ENCODE peak calls at places on chromosomes 3 and 15, in ten cellular contexts. One of them, this sample, is unnamed.

GRCh38 chr3:72448858-72449257 is 399.4 kb downstream of the SHQ1 start:
- DNase-seq in mucosa of descending colon: no peak
- DNase-seq in colonic mucosa: no peak
- DNase-seq in cardiac muscle cell: peak; percentile 15
- DNase-seq in CD8-positive, alpha-beta T cell: no peak
- DNase-seq in breast epithelium: no peak
- DNase-seq in cardiac fibroblast: peak; percentile 9
- DNase-seq in A549: no peak
- DNase-seq in right atrium auricular region: no peak
- DNase-seq in fibroblast of lung: no peak
- DNase-seq in this sample: no peak

GRCh38 chr15:51803961-51804360 is 25.5 kb upstream of the TMOD3 start:
- DNase-seq in fibroblast of lung: peak; percentile 34
- DNase-seq in CD8-positive, alpha-beta T cell: no peak
- DNase-seq in right atrium auricular region: no peak
- DNase-seq in cardiac muscle cell: no peak
- DNase-seq in breast epithelium: no peak
- DNase-seq in colonic mucosa: no peak
- DNase-seq in mucosa of descending colon: no peak
- DNase-seq in A549: no peak
- DNase-seq in cardiac fibroblast: peak; percentile 18
- DNase-seq in this sample: no peak

GRCh38 chr15:43517354-43518072 is at the start of gene MAP1A:
- DNase-seq in A549: no peak
- DNase-seq in mucosa of descending colon: peak; percentile 23
- DNase-seq in cardiac muscle cell: peak; percentile 71
- DNase-seq in fibroblast of lung: peak; percentile 68
- DNase-seq in colonic mucosa: peak; percentile 36
- DNase-seq in breast epithelium: no peak
- DNase-seq in cardiac fibroblast: peak; percentile 43
- DNase-seq in right atrium auricular region: peak; percentile 74
- DNase-seq in CD8-positive, alpha-beta T cell: no peak
- DNase-seq in this sample: peak; percentile 49

GRCh38 chr15:63052961-63053698 is 10.6 kb downstream of the TPM1 start:
- DNase-seq in A549: no peak
- DNase-seq in right atrium auricular region: peak; percentile 84
- DNase-seq in fibroblast of lung: peak; percentile 79
- DNase-seq in cardiac muscle cell: peak; percentile 42
- DNase-seq in mucosa of descending colon: no peak
- DNase-seq in CD8-positive, alpha-beta T cell: no peak
- DNase-seq in colonic mucosa: peak; percentile 59
- DNase-seq in cardiac fibroblast: peak; percentile 75
- DNase-seq in breast epithelium: peak; percentile 83
- DNase-seq in this sample: no peak

GRCh38 chr3:108302570-108302969 is 6.2 kb downstream of the HHLA2 start:
- DNase-seq in cardiac muscle cell: no peak
- DNase-seq in right atrium auricular region: no peak
- DNase-seq in mucosa of descending colon: no peak
- DNase-seq in CD8-positive, alpha-beta T cell: no peak
- DNase-seq in A549: no peak
- DNase-seq in cardiac fibroblast: no peak
- DNase-seq in colonic mucosa: no peak
- DNase-seq in fibroblast of lung: no peak
- DNase-seq in breast epithelium: no peak
- DNase-seq in this sample: no peak

GRCh38 chr15:53512029-53512428 is 247.4 kb downstream of the WDR72 start:
- DNase-seq in cardiac muscle cell: no peak
- DNase-seq in fibroblast of lung: no peak
- DNase-seq in cardiac fibroblast: no peak
- DNase-seq in mucosa of descending colon: no peak
- DNase-seq in right atrium auricular region: no peak
- DNase-seq in CD8-positive, alpha-beta T cell: no peak
- DNase-seq in breast epithelium: no peak
- DNase-seq in A549: no peak
- DNase-seq in colonic mucosa: no peak
- DNase-seq in this sample: no peak

GRCh38 chr15:79172032-79172481 is 81.5 kb upstream of the RASGRF1 start:
- DNase-seq in breast epithelium: no peak
- DNase-seq in colonic mucosa: no peak
- DNase-seq in right atrium auricular region: no peak
- DNase-seq in mucosa of descending colon: no peak
- DNase-seq in cardiac muscle cell: peak; percentile 27
- DNase-seq in A549: no peak
- DNase-seq in cardiac fibroblast: peak; percentile 7
- DNase-seq in CD8-positive, alpha-beta T cell: no peak
- DNase-seq in fibroblast of lung: no peak
- DNase-seq in this sample: peak; percentile 9

GRCh38 chr3:38588995-38589937 is 60.2 kb downstream of the SCN5A start:
- DNase-seq in right atrium auricular region: peak; percentile 38
- DNase-seq in CD8-positive, alpha-beta T cell: no peak
- DNase-seq in colonic mucosa: no peak
- DNase-seq in cardiac fibroblast: no peak
- DNase-seq in A549: no peak
- DNase-seq in mucosa of descending colon: no peak
- DNase-seq in cardiac muscle cell: no peak
- DNase-seq in breast epithelium: no peak
- DNase-seq in fibroblast of lung: no peak
- DNase-seq in this sample: no peak

GRCh38 chr3:138437281-138437680 is 2.9 kb downstream of the ESYT3 start:
- DNase-seq in fibroblast of lung: no peak
- DNase-seq in colonic mucosa: no peak
- DNase-seq in CD8-positive, alpha-beta T cell: no peak
- DNase-seq in right atrium auricular region: no peak
- DNase-seq in breast epithelium: no peak
- DNase-seq in A549: no peak
- DNase-seq in mucosa of descending colon: no peak
- DNase-seq in cardiac muscle cell: no peak
- DNase-seq in cardiac fibroblast: no peak
- DNase-seq in this sample: no peak

DNA sequence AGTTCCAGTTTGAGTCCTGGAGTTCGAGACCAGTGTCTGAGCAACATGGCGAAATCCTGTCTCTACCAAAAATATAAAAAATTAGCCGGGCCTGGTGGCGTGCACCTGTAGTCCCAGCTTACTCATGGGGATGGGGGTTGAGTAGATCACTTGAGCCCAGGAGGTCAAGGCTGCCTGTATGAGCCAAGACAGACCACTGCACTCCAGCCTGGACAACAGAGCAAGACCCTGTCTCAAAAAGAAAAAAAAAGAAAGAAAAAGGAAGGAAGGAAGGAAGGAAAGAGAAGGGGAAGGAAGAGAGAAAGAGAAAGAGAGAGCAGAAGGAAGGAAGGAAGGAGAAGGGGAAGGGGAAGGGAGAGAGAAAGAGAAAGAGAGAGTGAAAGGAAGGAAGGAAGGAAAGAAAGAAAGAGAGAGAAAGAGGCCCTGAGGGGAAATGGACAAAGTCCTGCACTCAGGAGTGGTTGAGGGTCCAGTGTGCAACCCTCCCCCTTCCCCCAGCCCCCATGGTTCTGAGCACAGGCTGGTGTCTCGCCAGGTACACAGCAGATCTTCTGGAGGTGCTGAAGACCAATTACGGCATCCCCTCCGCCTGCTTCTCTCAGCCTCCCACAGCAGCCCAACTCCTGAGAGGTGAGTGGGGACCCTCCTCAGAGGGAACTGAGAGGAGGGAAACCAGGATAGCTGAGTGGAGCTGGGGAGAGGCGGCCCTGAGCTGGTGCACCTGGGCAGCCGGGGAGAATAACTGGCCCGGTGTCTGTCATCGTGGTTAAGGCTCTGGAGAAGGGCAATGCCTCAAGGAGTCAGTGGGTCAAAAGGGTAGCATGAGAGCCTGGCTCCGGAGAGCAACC is 1.2 kb downstream of the SLC51A start:
- DNase-seq in right atrium auricular region: no peak
- DNase-seq in cardiac muscle cell: no peak
- DNase-seq in CD8-positive, alpha-beta T cell: no peak
- DNase-seq in A549: no peak
- DNase-seq in mucosa of descending colon: no peak
- DNase-seq in fibroblast of lung: no peak
- DNase-seq in breast epithelium: no peak
- DNase-seq in colonic mucosa: no peak
- DNase-seq in cardiac fibroblast: no peak
- DNase-seq in this sample: no peak
- H3K4me3 ChIP-seq in right atrium auricular region: no peak overlapping the region
- H3K4me3 ChIP-seq in cardiac muscle cell: no peak overlapping the region
- H3K4me3 ChIP-seq in CD8-positive, alpha-beta T cell: no peak overlapping the region
- H3K4me3 ChIP-seq in A549: no peak overlapping the region
- H3K4me3 ChIP-seq in mucosa of descending colon: no peak overlapping the region
- H3K4me3 ChIP-seq in fibroblast of lung: no peak overlapping the region
- H3K4me3 ChIP-seq in breast epithelium: no peak overlapping the region
- H3K4me3 ChIP-seq in colonic mucosa: no peak overlapping the region
- H3K4me3 ChIP-seq in cardiac fibroblast: no peak overlapping the region
- H3K4me3 ChIP-seq in this sample: no peak overlapping the region

DNA sequence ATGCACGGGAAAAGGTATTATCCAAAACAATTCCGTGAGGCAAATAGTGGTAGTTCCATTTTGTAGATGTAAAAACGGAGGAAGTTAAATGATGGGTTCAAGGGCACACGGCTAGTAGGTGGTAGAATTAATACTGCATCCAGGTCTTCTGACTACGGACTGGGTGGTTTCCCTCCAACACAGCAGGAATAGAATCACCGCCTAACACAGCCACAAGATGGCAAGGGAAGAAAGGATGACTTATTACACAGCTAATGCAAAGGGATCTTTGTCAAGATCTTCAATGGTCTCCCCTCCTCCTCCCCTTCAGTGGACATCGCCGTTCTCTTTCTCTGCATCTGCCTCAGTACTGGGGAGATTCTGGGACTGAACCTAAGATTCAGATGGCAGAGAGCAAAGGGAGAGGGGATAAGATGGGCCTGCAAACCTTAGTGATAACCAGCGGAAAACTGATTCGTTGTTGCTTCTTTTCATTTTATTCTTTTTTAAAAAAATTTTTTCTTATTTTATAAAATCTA is 574 bp upstream of the TOPBP1 start:
- DNase-seq in right atrium auricular region: no peak
- DNase-seq in fibroblast of lung: peak; percentile 17
- DNase-seq in cardiac fibroblast: peak; percentile 43
- DNase-seq in cardiac muscle cell: peak; percentile 31
- DNase-seq in colonic mucosa: peak; percentile 27
- DNase-seq in mucosa of descending colon: peak; percentile 11
- DNase-seq in breast epithelium: no peak
- DNase-seq in CD8-positive, alpha-beta T cell: peak; percentile 17
- DNase-seq in A549: no peak
- DNase-seq in this sample: peak; percentile 27
- TF ChIP-seq CTCF in right atrium auricular region: peak; percentile 30
- TF ChIP-seq CTCF in fibroblast of lung: no peak
- TF ChIP-seq CTCF in cardiac fibroblast: peak; percentile 25
- TF ChIP-seq CTCF in cardiac muscle cell: no peak
- TF ChIP-seq CTCF in colonic mucosa: no peak
- TF ChIP-seq CTCF in mucosa of descending colon: no peak
- TF ChIP-seq CTCF in breast epithelium: no peak
- TF ChIP-seq CTCF in CD8-positive, alpha-beta T cell: no peak
- TF ChIP-seq CTCF in A549: no peak
- TF ChIP-seq CTCF in this sample: peak; percentile 4

GRCh38 chr3:7999363-7999762 is 502.3 kb upstream of the LMCD1 start:
- DNase-seq in CD8-positive, alpha-beta T cell: no peak
- DNase-seq in breast epithelium: no peak
- DNase-seq in fibroblast of lung: no peak
- DNase-seq in cardiac fibroblast: no peak
- DNase-seq in A549: no peak
- DNase-seq in cardiac muscle cell: no peak
- DNase-seq in colonic mucosa: no peak
- DNase-seq in mucosa of descending colon: no peak
- DNase-seq in right atrium auricular region: no peak
- DNase-seq in this sample: no peak
- H3K4me3 ChIP-seq in CD8-positive, alpha-beta T cell: no peak overlapping the region
- H3K4me3 ChIP-seq in breast epithelium: no peak overlapping the region
- H3K4me3 ChIP-seq in fibroblast of lung: no peak overlapping the region
- H3K4me3 ChIP-seq in cardiac fibroblast: no peak overlapping the region
- H3K4me3 ChIP-seq in A549: no peak overlapping the region
- H3K4me3 ChIP-seq in cardiac muscle cell: no peak overlapping the region
- H3K4me3 ChIP-seq in colonic mucosa: no peak overlapping the region
- H3K4me3 ChIP-seq in mucosa of descending colon: no peak overlapping the region
- H3K4me3 ChIP-seq in right atrium auricular region: no peak overlapping the region
- H3K4me3 ChIP-seq in this sample: no peak overlapping the region

GRCh38 chr3:144770813-144771400 is 799.3 kb downstream of the DIPK2A start:
- DNase-seq in mucosa of descending colon: no peak
- DNase-seq in cardiac muscle cell: peak; percentile 70
- DNase-seq in breast epithelium: no peak
- DNase-seq in A549: no peak
- DNase-seq in cardiac fibroblast: peak; percentile 66
- DNase-seq in fibroblast of lung: peak; percentile 80
- DNase-seq in colonic mucosa: no peak
- DNase-seq in right atrium auricular region: no peak
- DNase-seq in CD8-positive, alpha-beta T cell: no peak
- DNase-seq in this sample: peak; percentile 77
- TF ChIP-seq CTCF in mucosa of descending colon: no peak
- TF ChIP-seq CTCF in cardiac muscle cell: peak; percentile 42
- TF ChIP-seq CTCF in breast epithelium: no peak
- TF ChIP-seq CTCF in A549: peak; percentile 27
- TF ChIP-seq CTCF in cardiac fibroblast: peak; percentile 36
- TF ChIP-seq CTCF in fibroblast of lung: peak; percentile 52
- TF ChIP-seq CTCF in colonic mucosa: no peak
- TF ChIP-seq CTCF in right atrium auricular region: peak; percentile 54
- TF ChIP-seq CTCF in CD8-positive, alpha-beta T cell: no peak
- TF ChIP-seq CTCF in this sample: peak; percentile 53

DNA sequence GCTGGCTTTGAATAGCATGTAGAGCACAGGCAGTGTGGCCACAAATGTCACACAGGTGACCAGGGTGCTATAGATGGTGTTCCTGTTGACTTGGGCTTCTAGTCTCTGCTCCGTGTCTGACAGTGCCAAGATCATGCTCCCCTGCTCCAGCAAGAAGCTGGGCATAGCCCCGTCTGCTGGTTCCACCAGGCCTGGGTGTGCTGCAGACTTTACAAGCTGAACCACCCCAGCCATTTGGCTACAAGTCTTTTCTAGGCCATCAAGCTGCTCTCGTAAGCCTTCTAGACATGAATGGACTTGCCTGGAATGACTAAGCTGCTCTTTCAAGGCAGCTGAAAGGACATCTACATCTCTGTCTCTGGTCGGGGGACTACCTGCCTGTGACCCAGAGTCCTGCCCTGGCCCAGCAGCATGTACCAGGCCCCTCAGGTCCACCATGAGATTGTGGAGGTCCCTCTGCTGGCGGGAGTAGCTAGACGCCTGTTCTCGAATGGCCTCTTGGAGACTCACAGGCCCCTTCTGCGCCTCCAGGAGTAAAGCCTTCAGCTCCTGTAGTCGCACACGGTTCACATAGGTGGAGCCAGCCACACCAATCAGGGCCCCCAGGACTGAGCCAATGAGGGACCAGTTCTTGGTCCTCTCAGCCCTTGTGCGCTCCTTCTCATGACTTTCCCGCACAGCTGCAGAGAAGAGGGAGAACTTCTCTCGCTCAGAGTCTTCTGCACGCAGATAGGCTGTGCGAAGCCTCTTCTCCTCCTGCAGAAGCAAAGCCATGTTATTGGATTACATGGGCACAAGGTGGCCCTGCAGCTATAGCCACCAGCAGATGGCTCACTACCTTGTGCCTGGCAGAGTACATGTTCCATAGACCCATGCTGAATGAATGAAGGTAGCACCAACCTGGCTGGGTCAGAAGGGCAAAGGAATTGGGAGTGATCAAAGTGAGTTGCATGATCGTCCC is 2.8 kb upstream of the PLXNB1 start:
- DNase-seq in right atrium auricular region: no peak
- DNase-seq in mucosa of descending colon: peak; percentile 50
- DNase-seq in A549: no peak
- DNase-seq in CD8-positive, alpha-beta T cell: no peak
- DNase-seq in cardiac muscle cell: no peak
- DNase-seq in fibroblast of lung: peak; percentile 10
- DNase-seq in colonic mucosa: peak; percentile 46
- DNase-seq in breast epithelium: no peak
- DNase-seq in cardiac fibroblast: no peak
- DNase-seq in this sample: no peak
- H3K4me3 ChIP-seq in right atrium auricular region: no peak overlapping the region
- H3K4me3 ChIP-seq in mucosa of descending colon: no peak overlapping the region
- H3K4me3 ChIP-seq in A549: no peak overlapping the region
- H3K4me3 ChIP-seq in CD8-positive, alpha-beta T cell: no peak overlapping the region
- H3K4me3 ChIP-seq in cardiac muscle cell: no peak overlapping the region
- H3K4me3 ChIP-seq in fibroblast of lung: no peak overlapping the region
- H3K4me3 ChIP-seq in colonic mucosa: no peak overlapping the region
- H3K4me3 ChIP-seq in breast epithelium: no peak overlapping the region
- H3K4me3 ChIP-seq in cardiac fibroblast: no peak overlapping the region
- H3K4me3 ChIP-seq in this sample: no peak overlapping the region

GRCh38 chr3:149364624-149365023 is 12.8 kb downstream of the TM4SF1 start:
- DNase-seq in A549: no peak
- DNase-seq in cardiac muscle cell: no peak
- DNase-seq in cardiac fibroblast: no peak
- DNase-seq in CD8-positive, alpha-beta T cell: no peak
- DNase-seq in mucosa of descending colon: no peak
- DNase-seq in right atrium auricular region: no peak
- DNase-seq in breast epithelium: no peak
- DNase-seq in colonic mucosa: no peak
- DNase-seq in fibroblast of lung: no peak
- DNase-seq in this sample: no peak
- TF ChIP-seq CTCF in A549: no peak
- TF ChIP-seq CTCF in cardiac muscle cell: no peak
- TF ChIP-seq CTCF in cardiac fibroblast: no peak
- TF ChIP-seq CTCF in CD8-positive, alpha-beta T cell: no peak
- TF ChIP-seq CTCF in mucosa of descending colon: no peak
- TF ChIP-seq CTCF in right atrium auricular region: no peak
- TF ChIP-seq CTCF in breast epithelium: no peak
- TF ChIP-seq CTCF in colonic mucosa: no peak
- TF ChIP-seq CTCF in fibroblast of lung: no peak
- TF ChIP-seq CTCF in this sample: no peak